ENCODE peak calls at places on chromosomes 1 and 21, in nine cellular contexts. U is naive thymus-derived CD8-positive, alpha-beta T cell; S is fibroblast of villous mesenchyme; R is progenitor cell of endocrine pancreas; B is A172; T is amniotic epithelial cell; D is tibial nerve; Q is left kidney; W is nephron progenitor cell. V is an unnamed sample.

GRCh38 chr1:161473363-161473762 is 31.9 kb upstream of the FCGR2A start:
- DNase-seq in U (no peak), S (peak; percentile 4), R (no peak), B (peak; percentile 48), T (peak; percentile 6), D (no peak), Q (peak; percentile 56), W (peak; percentile 39), V (no peak)

GRCh38 chr1:172429324-172430127 is 9.0 kb downstream of the C1orf105 start:
- DNase-seq in U (peak; percentile 49), S (peak; percentile 76), R (no peak), B (peak; percentile 76), T (peak; percentile 70), D (no peak), Q (peak; percentile 82), W (no peak), V (peak; percentile 69)

GRCh38 chr1:27044613-27045091 is 32.0 kb upstream of the TENT5B start:
- DNase-seq in U (peak; percentile 92), S (peak; percentile 77), R (peak; percentile 92), B (peak; percentile 56), T (peak; percentile 57), D (peak; percentile 91), Q (peak; percentile 92), W (peak; percentile 97), V (peak; percentile 87)

GRCh38 chr1:17672226-17672625 is 82.9 kb upstream of the ACTL8 start:
- DNase-seq in U (no peak), S (no peak), R (no peak), B (no peak), T (no peak), D (no peak), Q (no peak), W (no peak), V (no peak)

GRCh38 chr1:93672069-93672468 is 9.6 kb downstream of the BCAR3 start:
- DNase-seq in U (no peak), S (peak; percentile 92), R (no peak), B (peak; percentile 82), T (peak; percentile 92), D (no peak), Q (peak; percentile 46), W (no peak), V (no peak)

GRCh38 chr1:65195495-65196417 is 47.8 kb downstream of the AK4 start:
- DNase-seq in U (no peak), S (peak; percentile 25), R (no peak), B (peak; percentile 22), T (peak; percentile 21), D (no peak), Q (no peak), W (no peak), V (peak; percentile 32)

GRCh38 chr1:242691603-242691945 is 167.1 kb upstream of the PLD5 start:
- DNase-seq in U (no peak), S (no peak), R (no peak), B (no peak), T (no peak), D (no peak), Q (no peak), W (no peak), V (no peak)

GRCh38 chr21:37130971-37131370 is 57.9 kb downstream of the TTC3 start:
- DNase-seq in U (no peak), S (peak; percentile 49), R (no peak), B (peak; percentile 59), T (peak; percentile 67), D (no peak), Q (no peak), W (no peak), V (no peak)

GRCh38 chr1:93702102-93702827 is 20.6 kb upstream of the BCAR3 start:
- DNase-seq in U (no peak), S (no peak), R (no peak), B (peak; percentile 75), T (no peak), D (no peak), Q (peak; percentile 96), W (peak; percentile 66), V (no peak)

GRCh38 chr1:245434285-245434684 is 279.5 kb downstream of the KIF26B start:
- DNase-seq in U (no peak), S (no peak), R (no peak), B (no peak), T (no peak), D (no peak), Q (no peak), W (no peak), V (no peak)

V was measured in AG20443.